ENCODE peak calls at places on chromosomes 13 and 19, in seven cellular contexts. R is IMR-90; H is cardiac muscle cell; N is heart left ventricle; K is fibroblast of lung; U is CD8-positive, alpha-beta T cell; Z is Peyer's patch. F is an unnamed sample.

GRCh38 chr13:109998808-109999528 is 212.6 kb upstream of the IRS2 start:
- DNase-seq in R (peak; percentile 95), H (no peak), N (no peak), K (peak; percentile 63), U (no peak), Z (no peak), F (no peak)

GRCh38 chr19:48194041-48194871 is 23.8 kb downstream of the ZSWIM9 start:
- DNase-seq in R (peak; percentile 7), H (peak; percentile 28), N (no peak), K (no peak), U (no peak), Z (no peak), F (no peak)

GRCh38 chr13:23657056-23657455 is 86.8 kb downstream of the TNFRSF19 start:
- DNase-seq in R (no peak), H (no peak), N (no peak), K (no peak), U (no peak), Z (no peak), F (no peak)

GRCh38 chr13:96090240-96091101 is 564 bp downstream of the HS6ST3 start:
- DNase-seq in R (no peak), H (peak; percentile 57), N (no peak), K (no peak), U (no peak), Z (no peak), F (peak; percentile 51)

GRCh38 chr19:10895920-10896319 is 24.6 kb downstream of the CARM1 start:
- DNase-seq in R (no peak), H (no peak), N (no peak), K (no peak), U (no peak), Z (no peak), F (no peak)

GRCh38 chr13:109348514-109349340 is 437.7 kb downstream of the IRS2 start:
- DNase-seq in R (peak; percentile 64), H (no peak), N (no peak), K (peak; percentile 41), U (no peak), Z (no peak), F (no peak)

GRCh38 chr13:70104481-70104880 is 3.1 kb upstream of the ATXN8OS start:
- DNase-seq in R (no peak), H (no peak), N (no peak), K (no peak), U (no peak), Z (no peak), F (no peak)

GRCh38 chr13:40145139-40145538 is 489.7 kb downstream of the COG6 start:
- DNase-seq in R (no peak), H (no peak), N (no peak), K (no peak), U (no peak), Z (no peak), F (no peak)

GRCh38 chr19:35151273-35152065 is 3.1 kb upstream of the FXYD5 start:
- DNase-seq in R (no peak), H (no peak), N (no peak), K (no peak), U (no peak), Z (no peak), F (no peak)

GRCh38 chr19:40163541-40164129 is 27.6 kb upstream of the MAP3K10 start:
- DNase-seq in R (no peak), H (no peak), N (no peak), K (no peak), U (no peak), Z (no peak), F (no peak)

GRCh38 chr19:359653-359925 is 15.0 kb upstream of the MIER2 start:
- DNase-seq in R (no peak), H (no peak), N (no peak), K (no peak), U (no peak), Z (no peak), F (no peak)

GRCh38 chr13:107322228-107322627 is 754.3 kb upstream of the ARGLU1 start:
- DNase-seq in R (no peak), H (no peak), N (no peak), K (no peak), U (no peak), Z (no peak), F (no peak)

GRCh38 chr13:98044301-98044700 is 90.8 kb downstream of the IPO5 start:
- DNase-seq in R (no peak), H (no peak), N (no peak), K (no peak), U (no peak), Z (no peak), F (no peak)

GRCh38 chr13:37369618-37370017 is 228.9 kb downstream of the POSTN start:
- DNase-seq in R (peak; percentile 80), H (no peak), N (no peak), K (peak; percentile 33), U (no peak), Z (no peak), F (no peak)

GRCh38 chr19:38173324-38174041 is 50.5 kb downstream of the DPF1 start:
- DNase-seq in R (peak; percentile 36), H (no peak), N (peak; percentile 94), K (peak; percentile 4), U (no peak), Z (peak; percentile 87), F (peak; percentile 90)

GRCh38 chr19:18167975-18168645 is 5.5 kb upstream of the IFI30 start:
- DNase-seq in R (peak; percentile 16), H (peak; percentile 56), N (peak; percentile 33), K (no peak), U (peak; percentile 45), Z (peak; percentile 64), F (no peak)

GRCh38 chr19:29665826-29666633 is 769 bp downstream of the PLEKHF1 start:
- DNase-seq in R (peak; percentile 66), H (peak; percentile 22), N (peak; percentile 86), K (peak; percentile 80), U (no peak), Z (no peak), F (peak; percentile 90)

GRCh38 chr13:105090244-105090643 is 1445.2 kb downstream of the EFNB2 start:
- DNase-seq in R (no peak), H (no peak), N (no peak), K (no peak), U (no peak), Z (no peak), F (no peak)

GRCh38 chr13:110546933-110547332 is 14.6 kb downstream of the RAB20 start:
- DNase-seq in R (peak; percentile 89), H (no peak), N (peak; percentile 94), K (peak; percentile 89), U (no peak), Z (peak; percentile 86), F (peak; percentile 92)

GRCh38 chr13:40777166-40777956 is 6.4 kb upstream of the MRPS31 start:
- DNase-seq in R (peak; percentile 37), H (peak; percentile 71), N (no peak), K (peak; percentile 63), U (peak; percentile 18), Z (no peak), F (no peak)

GRCh38 chr13:111005364-111005763 is 90.5 kb upstream of the ANKRD10 start:
- DNase-seq in R (peak; percentile 67), H (no peak), N (peak; percentile 47), K (peak; percentile 16), U (no peak), Z (no peak), F (no peak)

GRCh38 chr13:35631666-35632065 is 155.2 kb upstream of the MAB21L1 start:
- DNase-seq in R (no peak), H (no peak), N (no peak), K (no peak), U (no peak), Z (no peak), F (no peak)

GRCh38 chr19:37361994-37362393 is 8.9 kb upstream of the ZNF527 start:
- DNase-seq in R (peak; percentile 67), H (no peak), N (no peak), K (no peak), U (no peak), Z (no peak), F (no peak)

GRCh38 chr13:23701646-23702045 is 131.4 kb downstream of the TNFRSF19 start:
- DNase-seq in R (peak; percentile 77), H (no peak), N (peak; percentile 93), K (peak; percentile 65), U (no peak), Z (no peak), F (peak; percentile 93)

GRCh38 chr13:21234537-21234936 is 58.1 kb downstream of the MRPL57 start:
- DNase-seq in R (no peak), H (no peak), N (no peak), K (no peak), U (no peak), Z (no peak), F (no peak)

DNA sequence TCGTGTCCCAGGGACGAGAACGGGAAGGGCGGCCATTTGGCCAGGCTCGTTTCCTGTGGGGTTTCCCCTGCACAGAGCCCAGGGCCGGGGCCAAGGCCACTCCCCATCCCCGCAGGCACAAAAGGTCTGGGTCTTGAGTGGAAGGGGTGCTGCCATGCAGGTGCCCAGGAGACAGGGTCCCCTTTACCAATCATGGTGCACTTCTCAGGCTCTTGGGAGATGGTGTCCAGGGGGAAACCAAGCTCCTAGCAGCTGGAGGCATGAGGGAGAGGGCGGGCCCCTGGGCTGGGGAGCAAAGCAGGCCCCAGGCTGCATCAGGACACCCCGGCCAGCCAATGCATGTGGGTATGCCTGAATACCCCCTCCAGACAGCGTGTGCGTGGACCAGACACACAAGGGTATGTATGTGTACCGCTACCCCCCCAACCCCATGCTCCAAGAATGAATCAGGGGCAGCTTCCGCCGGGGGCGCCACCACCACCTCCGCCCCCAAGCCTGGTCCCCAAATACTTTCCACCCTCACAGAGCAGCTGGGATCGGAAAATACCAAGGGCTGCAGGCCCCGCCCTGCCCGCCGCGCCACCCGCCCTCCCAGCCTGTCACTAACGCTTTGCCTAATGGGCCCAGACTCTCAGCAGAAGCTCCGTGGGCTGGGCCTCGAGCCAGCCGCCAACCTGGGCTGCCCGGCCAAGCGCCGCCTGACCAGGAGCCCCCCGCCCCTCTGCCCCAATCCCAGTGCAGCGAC is 37.6 kb upstream of the NANOS3 start:
- DNase-seq in R (peak; percentile 84), H (peak; percentile 36), N (peak; percentile 96), K (peak; percentile 72), U (no peak), Z (peak; percentile 83), F (peak; percentile 97)
- H3K4me1 ChIP-seq in R (peaks cover 36% of the 10 kb centered on the region), H (peaks cover 23% of the 10 kb centered on the region), N (peaks cover 70% of the 10 kb centered on the region), K (peaks cover 34% of the 10 kb centered on the region), U (peaks cover 82% of the 10 kb centered on the region), Z (peaks cover 3% of the 10 kb centered on the region), F (peaks cover 6% of the 10 kb centered on the region)

GRCh38 chr19:53867225-53868090 is at the start of gene MYADM:
- DNase-seq in R (peak; percentile 97), H (peak; percentile 99), N (peak; percentile 99), K (peak; percentile 98), U (peak; percentile 99), Z (peak; percentile 98), F (peak; percentile 99)
- H3K4me1 ChIP-seq in R (peaks cover 7% of the 10 kb centered on the region), H (no peaks in the 10 kb centered on the region), N (peaks cover 47% of the 10 kb centered on the region), K (peaks cover 7% of the 10 kb centered on the region), U (peaks cover 32% of the 10 kb centered on the region), Z (peaks cover 3% of the 10 kb centered on the region), F (peaks cover 7% of the 10 kb centered on the region)

GRCh38 chr19:7869453-7869909 is 4.7 kb downstream of the PRR36 start:
- DNase-seq in R (peak; percentile 28), H (peak; percentile 84), N (peak; percentile 50), K (peak; percentile 25), U (peak; percentile 72), Z (peak; percentile 84), F (peak; percentile 48)
- H3K4me1 ChIP-seq in R (peaks cover 16% of the 10 kb centered on the region), H (peaks cover 6% of the 10 kb centered on the region), N (peaks cover 46% of the 10 kb centered on the region), K (peaks cover 7% of the 10 kb centered on the region), U (peaks cover 61% of the 10 kb centered on the region), Z (peaks cover 5% of the 10 kb centered on the region), F (peaks cover 3% of the 10 kb centered on the region)

GRCh38 chr19:13102666-13103584 is at the start of gene LYL1:
- DNase-seq in R (no peak), H (peak; percentile 89), N (peak; percentile 93), K (no peak), U (peak; percentile 23), Z (peak; percentile 69), F (peak; percentile 93)
- H3K4me1 ChIP-seq in R (peaks cover 12% of the 10 kb centered on the region), H (peaks cover 7% of the 10 kb centered on the region), N (peaks cover 68% of the 10 kb centered on the region), K (peaks cover 3% of the 10 kb centered on the region), U (peaks cover 64% of the 10 kb centered on the region), Z (peaks cover 3% of the 10 kb centered on the region), F (no peaks in the 10 kb centered on the region)

GRCh38 chr19:4064551-4065260 is 2.0 kb downstream of the ZBTB7A start:
- DNase-seq in R (no peak), H (peak; percentile 44), N (peak; percentile 72), K (peak; percentile 54), U (no peak), Z (peak; percentile 74), F (peak; percentile 73)
- H3K4me1 ChIP-seq in R (peaks cover 29% of the 10 kb centered on the region), H (peaks cover 3% of the 10 kb centered on the region), N (peaks cover 66% of the 10 kb centered on the region), K (peaks cover 36% of the 10 kb centered on the region), U (peaks cover 64% of the 10 kb centered on the region), Z (peaks cover 5% of the 10 kb centered on the region), F (peaks cover 14% of the 10 kb centered on the region)